ENCODE peak calls at places on chromosomes 12 and 14, in six cellular contexts. F is K562, R is A549, L is GM12878, I is HepG2, V is SK-N-SH. Y is an unnamed sample. For H3K4me1, the result is how much of the 10 kb centered on the place peaks cover.

GRCh38 chr14:24058951-24059475 is 7.2 kb downstream of the CARMIL3 start:
- DNase-seq in F (no peak), R (no peak), L (no peak), I (no peak), V (peak), Y (no peak)

GRCh38 chr12:47885012-47885501 is 19.7 kb downstream of the VDR start:
- DNase-seq in F (peak), R (no peak), L (peak), I (no peak), V (no peak), Y (no peak)

GRCh38 chr12:3251691-3252090 is 174.5 kb downstream of the TSPAN9 start:
- DNase-seq in F (no peak), R (no peak), L (no peak), I (no peak), V (no peak), Y (no peak)

GRCh38 chr12:47557401-47557800 is 148.4 kb downstream of the RPAP3 start:
- DNase-seq in F (no peak), R (no peak), L (no peak), I (no peak), V (no peak), Y (no peak)

GRCh38 chr14:61281186-61281676 is at the start of gene TMEM30B:
- DNase-seq in F (no peak), R (no peak), L (no peak), I (no peak), V (no peak), Y (no peak)

GRCh38 chr14:59627011-59627520 is 50.5 kb upstream of the CCDC175 start:
- DNase-seq in F (no peak), R (no peak), L (no peak), I (no peak), V (no peak), Y (no peak)

GRCh38 chr12:124592050-124592449 is 24.6 kb upstream of the NCOR2 start:
- DNase-seq in F (no peak), R (no peak), L (no peak), I (no peak), V (no peak), Y (peak)

GRCh38 chr14:67694791-67695393 is 672 bp downstream of the RDH11 start:
- DNase-seq in F (peak), R (peak), L (peak), I (peak), V (peak), Y (peak)

GRCh38 chr14:91368681-91369416 is 48.8 kb downstream of the CCDC88C start:
- DNase-seq in F (no peak), R (no peak), L (no peak), I (no peak), V (no peak), Y (no peak)

GRCh38 chr14:22715186-22715812 is 51.2 kb upstream of the OXA1L start:
- DNase-seq in F (peak), R (no peak), L (no peak), I (no peak), V (peak), Y (no peak)

GRCh38 chr12:82203076-82203475 is 155.1 kb downstream of the CCDC59 start:
- DNase-seq in F (no peak), R (no peak), L (no peak), I (no peak), V (no peak), Y (no peak)

GRCh38 chr12:105365231-105365630 is 34.7 kb downstream of the C12orf75 start:
- DNase-seq in F (no peak), R (no peak), L (no peak), I (no peak), V (no peak), Y (no peak)

GRCh38 chr12:44532940-44533339 is 343.2 kb downstream of the NELL2 start:
- DNase-seq in F (no peak), R (no peak), L (no peak), I (no peak), V (no peak), Y (no peak)

GRCh38 chr12:115895247-115895646 is 382.2 kb downstream of the MED13L start:
- DNase-seq in F (peak), R (peak), L (no peak), I (no peak), V (no peak), Y (no peak)

GRCh38 chr12:89391726-89392336 is 39.5 kb upstream of the DUSP6 start:
- DNase-seq in F (no peak), R (no peak), L (no peak), I (peak), V (no peak), Y (no peak)

DNA sequence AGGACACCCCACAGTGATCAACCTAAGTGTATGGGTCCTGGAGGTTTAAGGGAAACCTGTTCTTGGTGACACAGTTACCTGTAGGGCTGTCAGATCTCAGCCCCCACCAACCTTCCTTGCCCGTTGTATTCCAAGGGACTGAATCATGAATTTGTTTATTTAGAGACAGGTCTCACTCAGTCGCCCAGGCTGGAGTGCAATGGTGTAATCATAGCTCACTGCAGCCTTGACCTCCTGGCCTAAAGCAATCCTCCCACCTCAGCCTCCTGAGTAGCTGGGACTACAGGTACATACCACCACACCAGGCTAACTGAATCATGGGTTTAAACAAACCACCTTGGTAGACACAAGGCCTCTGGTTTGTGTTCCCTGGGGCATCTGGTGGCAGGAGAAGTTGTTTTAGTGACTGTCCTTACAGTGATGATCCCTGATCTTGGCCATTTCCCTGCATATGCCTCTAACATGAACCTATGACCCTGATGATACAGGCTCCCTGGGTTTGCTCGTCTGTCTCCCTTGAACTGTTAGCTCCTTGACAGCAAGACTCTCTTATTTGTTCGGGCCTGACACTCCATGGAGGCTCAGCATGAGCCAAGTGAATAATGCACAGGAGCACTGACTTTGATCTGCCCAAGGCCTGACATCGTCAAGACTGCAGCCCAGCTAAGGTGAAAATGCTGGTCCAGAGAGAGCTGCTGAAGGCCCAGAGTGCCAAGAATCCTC is 47.9 kb downstream of the PITPNM2 start:
- DNase-seq in F (no peak), R (no peak), L (no peak), I (no peak), V (no peak), Y (no peak)
- H3K4me1 ChIP-seq in F (under half), R (under half), L (under half), I (half or more), V (under half), Y (under half)

DNA sequence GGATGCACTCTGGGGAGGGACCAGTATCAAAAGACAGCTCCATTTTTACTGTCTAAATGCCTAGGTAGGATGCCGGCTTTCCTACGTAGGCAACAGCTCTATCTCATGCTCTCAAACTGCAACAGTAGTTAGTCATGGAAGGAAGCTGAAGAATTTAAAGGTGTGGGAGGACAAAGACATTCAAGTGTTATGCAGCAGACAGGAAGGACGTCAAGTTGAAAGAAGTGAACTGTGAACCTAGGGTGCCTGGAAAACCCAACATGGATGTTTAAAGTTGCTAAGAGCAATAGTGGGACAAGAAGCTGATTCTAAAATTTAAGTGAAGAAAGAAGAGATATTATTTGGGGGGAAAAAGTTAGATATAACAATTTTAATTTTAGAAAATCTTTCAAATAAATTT is 5.9 kb downstream of the SEC23A start:
- DNase-seq in F (no peak), R (peak), L (no peak), I (peak), V (no peak), Y (peak)
- TF ChIP-seq SMC3 in F (no peak), R (no peak), L (no peak), I (no peak), V (no peak), Y (no peak)

DNA sequence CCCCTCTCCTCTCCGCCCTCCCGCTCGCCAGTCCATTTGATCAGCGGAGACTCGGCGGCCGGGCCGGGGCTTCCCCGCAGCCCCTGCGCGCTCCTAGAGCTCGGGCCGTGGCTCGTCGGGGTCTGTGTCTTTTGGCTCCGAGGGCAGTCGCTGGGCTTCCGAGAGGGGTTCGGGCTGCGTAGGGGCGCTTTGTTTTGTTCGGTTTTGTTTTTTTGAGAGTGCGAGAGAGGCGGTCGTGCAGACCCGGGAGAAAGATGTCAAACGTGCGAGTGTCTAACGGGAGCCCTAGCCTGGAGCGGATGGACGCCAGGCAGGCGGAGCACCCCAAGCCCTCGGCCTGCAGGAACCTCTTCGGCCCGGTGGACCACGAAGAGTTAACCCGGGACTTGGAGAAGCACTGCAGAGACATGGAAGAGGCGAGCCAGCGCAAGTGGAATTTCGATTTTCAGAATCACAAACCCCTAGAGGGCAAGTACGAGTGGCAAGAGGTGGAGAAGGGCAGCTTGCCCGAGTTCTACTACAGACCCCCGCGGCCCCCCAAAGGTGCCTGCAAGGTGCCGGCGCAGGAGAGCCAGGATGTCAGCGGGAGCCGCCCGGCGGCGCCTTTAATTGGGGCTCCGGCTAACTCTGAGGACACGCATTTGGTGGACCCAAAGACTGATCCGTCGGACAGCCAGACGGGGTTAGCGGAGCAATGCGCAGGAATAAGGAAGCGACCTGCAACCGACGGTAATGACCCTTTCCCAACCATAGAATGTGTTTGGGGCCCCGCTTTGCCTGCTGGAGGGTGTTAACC is 616 bp downstream of the CDKN1B start:
- DNase-seq in F (no peak), R (peak), L (no peak), I (no peak), V (peak), Y (no peak)
- H3K4me1 ChIP-seq in F (under half), R (half or more), L (under half), I (half or more), V (under half), Y (under half)

GRCh38 chr12:97716356-97716755 is 253.8 kb downstream of the RMST start:
- DNase-seq in F (no peak), R (peak), L (no peak), I (peak), V (peak), Y (no peak)
- TF ChIP-seq SMC3 in F (no peak), R (no peak), L (peak), I (peak), V (peak), Y (no peak)

GRCh38 chr12:4278582-4278939 is 5.0 kb downstream of the CCND2 start:
- DNase-seq in F (no peak), R (no peak), L (no peak), I (no peak), V (no peak), Y (no peak)

GRCh38 chr12:4277856-4278581 is 4.5 kb downstream of the CCND2 start:
- DNase-seq in F (no peak), R (no peak), L (no peak), I (no peak), V (no peak), Y (no peak)

GRCh38 chr12:4276524-4277204 is 3.1 kb downstream of the CCND2 start:
- DNase-seq in F (peak), R (peak), L (peak), I (peak), V (peak), Y (peak)

GRCh38 chr12:4275869-4276253 is 2.3 kb downstream of the CCND2 start:
- DNase-seq in F (no peak), R (no peak), L (no peak), I (no peak), V (no peak), Y (no peak)

GRCh38 chr12:4277205-4277543 is 3.6 kb downstream of the CCND2 start:
- DNase-seq in F (no peak), R (no peak), L (no peak), I (no peak), V (no peak), Y (no peak)
- H3K4me1 ChIP-seq in F (under half), R (under half), L (under half), I (under half), V (under half), Y (under half)